ENCODE peak calls at places on chromosomes 3 and 15, in seven cellular contexts. P, O, F, C, S, H and U are unnamed samples.
A peak's percentile ranks its signal among the peaks of the same experiment; 100 is the strongest.

GRCh38 chr3:146065573-146066006 is 95.4 kb downstream of the PLOD2 start:
- DNase-seq in H (no peak), S (no peak), F (no peak), C (no peak), O (no peak), P (no peak), U (no peak)

GRCh38 chr3:4995500-4996053 is 16.3 kb downstream of the BHLHE40 start:
- DNase-seq in H (peak; percentile 92), S (no peak), C (peak; percentile 41), P (peak; percentile 53), F (no peak), O (no peak), U (no peak)

GRCh38 chr3:45644063-45644462 is 45.1 kb upstream of the SACM1L start:
- DNase-seq in P (no peak), S (no peak), C (no peak), F (no peak), O (no peak), H (no peak), U (no peak)

GRCh38 chr3:74139648-74140047 is 474.8 kb downstream of the CNTN3 start:
- DNase-seq in S (no peak), O (no peak), F (no peak), C (no peak), H (no peak), P (no peak), U (no peak)

GRCh38 chr3:179292440-179292839 is 30.4 kb upstream of the ZNF639 start:
- DNase-seq in O (no peak), S (no peak), C (no peak), F (no peak), P (no peak), H (no peak), U (no peak)

GRCh38 chr3:150887031-150887430 is 18.2 kb downstream of the MINDY4B start:
- DNase-seq in P (no peak), H (no peak), O (no peak), C (no peak), S (no peak), F (no peak), U (no peak)

GRCh38 chr3:58021962-58022361 is 13.7 kb downstream of the FLNB start:
- DNase-seq in P (no peak), F (no peak), C (no peak), H (no peak), S (no peak), O (no peak), U (no peak)

GRCh38 chr3:1092771-1093170 is at the start of gene CNTN6:
- DNase-seq in P (peak; percentile 22), S (no peak), F (no peak), H (no peak), C (no peak), O (no peak), U (no peak)

GRCh38 chr15:81152799-81153198 is 18.7 kb downstream of the CFAP161 start:
- DNase-seq in O (no peak), S (no peak), C (no peak), P (no peak), F (no peak), H (no peak), U (no peak)

GRCh38 chr3:125214738-125215137 is 2.2 kb upstream of the SLC12A8 start:
- DNase-seq in P (no peak), C (no peak), O (no peak), F (no peak), H (no peak), S (no peak), U (no peak)

GRCh38 chr3:39990532-39990931 is 181.1 kb downstream of the MYRIP start:
- DNase-seq in C (no peak), P (no peak), H (no peak), F (no peak), O (peak; percentile 5), S (no peak), U (no peak)

GRCh38 chr3:160804762-160805161 is 48.7 kb downstream of the PPM1L start:
- DNase-seq in F (peak; percentile 48), O (no peak), H (no peak), C (peak; percentile 87), P (peak; percentile 69), S (no peak), U (no peak)

GRCh38 chr15:39054128-39054732 is 489.6 kb upstream of the RASGRP1 start:
- DNase-seq in O (no peak), C (no peak), S (no peak), P (no peak), H (no peak), F (no peak), U (no peak)

GRCh38 chr3:169657351-169658124 is 6.0 kb downstream of the MECOM start:
- DNase-seq in S (no peak), C (no peak), H (no peak), O (no peak), F (no peak), P (no peak), U (no peak)

GRCh38 chr15:64247906-64248541 is 85.2 kb upstream of the PPIB start:
- DNase-seq in H (no peak), C (no peak), P (peak; percentile 35), F (no peak), O (peak; percentile 75), S (no peak), U (no peak)

GRCh38 chr15:52369030-52369429 is 73.4 kb upstream of the MYO5C start:
- DNase-seq in S (no peak), C (no peak), O (no peak), P (no peak), F (no peak), H (no peak), U (no peak)

GRCh38 chr3:178618907-178619306 is 82.7 kb downstream of the KCNMB2 start:
- DNase-seq in O (no peak), P (no peak), F (no peak), S (no peak), C (no peak), H (no peak), U (no peak)

GRCh38 chr3:27141668-27142067 is 227.5 kb downstream of the NEK10 start:
- DNase-seq in P (no peak), O (no peak), S (no peak), C (no peak), F (no peak), H (no peak), U (no peak)

GRCh38 chr3:137110392-137110996 is 152.7 kb downstream of the IL20RB start:
- DNase-seq in C (no peak), P (no peak), H (no peak), F (no peak), S (no peak), O (no peak), U (no peak)

GRCh38 chr3:3066378-3066777 is 43.8 kb downstream of the IL5RA start:
- DNase-seq in S (no peak), P (no peak), F (no peak), O (no peak), C (no peak), H (no peak), U (no peak)

GRCh38 chr3:52193059-52193458 is 4.9 kb upstream of the ALAS1 start:
- DNase-seq in S (no peak), P (peak; percentile 96), H (no peak), F (peak; percentile 62), O (no peak), C (peak; percentile 84), U (no peak)

GRCh38 chr15:71547066-71547465 is 263.3 kb upstream of the NR2E3 start:
- DNase-seq in S (no peak), C (no peak), F (peak; percentile 57), P (peak; percentile 18), H (no peak), O (no peak), U (no peak)
- H3K27ac ChIP-seq in S (no peak overlapping the region), C (no peak overlapping the region), F (peak overlapping the region; percentile 89), P (no peak overlapping the region), H (no peak overlapping the region), O (no peak overlapping the region), U (no peak overlapping the region)

GRCh38 chr3:128783774-128784173 is 57.8 kb downstream of the RAB7A start:
- DNase-seq in F (no peak), S (no peak), O (no peak), C (no peak), P (no peak), H (no peak), U (no peak)
- H3K27ac ChIP-seq in F (peak overlapping the region; percentile 78), S (no peak overlapping the region), O (no peak overlapping the region), C (no peak overlapping the region), P (no peak overlapping the region), H (no peak overlapping the region), U (no peak overlapping the region)

DNA sequence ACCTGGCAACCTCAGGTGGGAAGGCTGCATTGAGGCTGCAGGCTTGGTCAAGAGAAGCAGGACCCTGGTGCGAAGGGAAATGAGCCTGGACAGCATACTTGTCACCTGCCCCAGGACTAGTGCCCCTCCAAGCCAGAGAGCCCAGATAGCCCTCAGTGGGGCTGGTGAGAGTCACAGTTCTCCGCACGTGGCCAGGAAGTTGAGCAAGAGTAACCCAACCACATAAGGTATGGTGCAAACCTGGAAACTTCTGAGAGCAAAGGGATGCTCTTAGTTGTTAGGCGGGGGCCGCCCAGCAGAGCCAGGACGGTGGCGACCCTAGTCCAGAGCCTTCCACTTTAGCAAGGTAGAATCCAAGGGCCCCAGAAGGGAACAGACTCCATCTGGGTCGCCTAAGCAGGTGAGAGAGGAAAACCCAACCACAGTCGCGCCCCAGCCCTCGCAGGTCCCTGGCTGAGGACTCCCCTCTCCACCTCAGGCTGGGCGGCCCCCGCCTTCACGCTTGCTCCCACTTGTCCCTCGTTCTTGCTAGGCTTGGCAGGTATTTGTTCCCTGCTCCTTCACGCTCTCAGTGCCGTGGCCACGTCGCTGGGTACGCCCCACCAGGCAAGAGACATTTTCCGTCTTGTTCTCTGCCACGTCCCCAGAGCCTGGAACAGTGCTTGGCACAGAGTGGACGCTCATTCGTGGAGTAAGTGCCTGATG is 1.1 kb upstream of the VPS18 start:
- DNase-seq in F (no peak), O (no peak), P (no peak), H (peak; percentile 80), S (no peak), C (no peak), U (no peak)
- H3K27ac ChIP-seq in F (peak overlapping the region; percentile 90), O (no peak overlapping the region), P (peak overlapping the region; percentile 51), H (peak overlapping the region; percentile 54), S (peak overlapping the region; percentile 92), C (peak overlapping the region; percentile 89), U (no peak overlapping the region)

GRCh38 chr3:149086232-149086988 is at the start of gene HLTF:
- DNase-seq in H (peak; percentile 92), P (peak; percentile 97), O (peak; percentile 93), C (peak; percentile 97), F (peak; percentile 94), S (peak; percentile 94), U (peak; percentile 89)

GRCh38 chr3:149089395-149089794 is 3.1 kb upstream of the HLTF start:
- DNase-seq in O (no peak), F (no peak), C (no peak), P (no peak), H (no peak), S (no peak), U (no peak)

GRCh38 chr3:149087208-149087607 is 875 bp upstream of the HLTF start:
- DNase-seq in H (no peak), F (no peak), S (peak; percentile 48), O (no peak), P (no peak), C (no peak), U (no peak)

GRCh38 chr3:149081772-149082171 is 4.6 kb downstream of the HLTF start:
- DNase-seq in F (no peak), P (no peak), H (no peak), C (no peak), S (no peak), O (no peak), U (no peak)

DNA sequence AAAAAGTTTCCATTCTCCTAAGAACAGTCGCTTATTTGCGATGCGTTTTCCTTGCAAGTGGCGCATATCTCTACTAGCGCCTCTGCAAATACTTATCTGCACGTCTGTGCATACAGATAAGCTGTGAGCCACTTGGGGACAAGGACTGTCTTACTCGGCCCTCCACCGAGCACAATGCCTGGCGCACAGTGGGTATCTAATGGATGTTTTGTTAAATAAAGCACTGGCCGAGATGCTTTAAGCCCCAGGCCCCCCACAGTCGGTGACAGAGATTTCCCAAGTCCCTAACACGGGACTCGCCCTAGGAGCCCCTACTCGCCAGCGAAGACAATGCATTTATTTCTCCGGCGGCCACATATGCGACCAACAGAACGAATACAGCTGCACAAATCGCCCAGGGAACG is 503 bp downstream of the HLTF start:
- DNase-seq in O (no peak), H (no peak), P (peak; percentile 41), F (no peak), S (no peak), C (peak; percentile 68), U (no peak)
- H3K27ac ChIP-seq in O (peak overlapping the region; percentile 41), H (peak overlapping the region; percentile 22), P (peak overlapping the region; percentile 82), F (peak overlapping the region; percentile 85), S (peak overlapping the region; percentile 59), C (peak overlapping the region; percentile 79), U (peak overlapping the region; percentile 46)